ENCODE peak calls at places on chromosomes 2 and 18, in five cellular contexts. F is GM23248; O is CD8-positive, alpha-beta T cell; M is heart right ventricle; E is hepatocyte. T is an unnamed sample.

GRCh38 chr2:191020221-191020741 is 6.3 kb upstream of the STAT1 start:
- DNase-seq in O (peak; percentile 82), M (peak; percentile 93), E (peak; percentile 98), F (peak; percentile 98), T (peak; percentile 89)

GRCh38 chr2:70304501-70304900 is 2.6 kb upstream of the FAM136A start:
- DNase-seq in O (no peak), F (no peak), M (no peak), E (no peak), T (no peak)

GRCh38 chr2:160210599-160211138 is 10.6 kb upstream of the ITGB6 start:
- DNase-seq in O (peak; percentile 39), F (peak; percentile 58), M (peak; percentile 22), E (peak; percentile 76), T (peak; percentile 25)

GRCh38 chr2:112626604-112627059 is 19.1 kb upstream of the SLC20A1 start:
- DNase-seq in O (peak; percentile 36), E (peak; percentile 65), M (peak; percentile 54), F (peak; percentile 82), T (peak; percentile 45)

GRCh38 chr18:54949588-54949987 is 9.7 kb downstream of the CCDC68 start:
- DNase-seq in E (no peak), O (no peak), M (no peak), F (no peak), T (no peak)

GRCh38 chr2:100976634-100977391 is 25.3 kb upstream of the RPL31 start:
- DNase-seq in M (no peak), F (no peak), E (peak; percentile 55), O (no peak), T (no peak)

GRCh38 chr18:5417342-5417741 is 121.8 kb upstream of the ZBTB14 start:
- DNase-seq in O (no peak), M (peak; percentile 44), E (peak; percentile 50), F (peak; percentile 24), T (no peak)

GRCh38 chr18:48860276-48861180 is 90.2 kb downstream of the SMAD7 start:
- DNase-seq in M (no peak), E (no peak), F (no peak), O (no peak), T (no peak)

GRCh38 chr2:197092431-197092830 is 165.9 kb upstream of the PGAP1 start:
- DNase-seq in E (peak; percentile 45), M (peak; percentile 23), O (no peak), F (peak; percentile 77), T (no peak)

GRCh38 chr2:240648155-240648649 is 22.9 kb downstream of the GPR35 start:
- DNase-seq in F (no peak), O (no peak), E (no peak), M (no peak), T (no peak)

GRCh38 chr2:115303-115702 is 69.0 kb upstream of the FAM110C start:
- DNase-seq in O (no peak), M (no peak), E (peak; percentile 23), F (no peak), T (no peak)

GRCh38 chr2:191565647-191566198 is 112.2 kb upstream of the NABP1 start:
- DNase-seq in O (no peak), F (no peak), E (peak; percentile 40), M (no peak), T (no peak)

GRCh38 chr2:7356909-7357584 is 439.8 kb downstream of the RNF144A start:
- DNase-seq in M (no peak), F (no peak), O (no peak), E (peak; percentile 65), T (no peak)

GRCh38 chr2:74004212-74005182 is 19.8 kb downstream of the TET3 start:
- DNase-seq in F (peak; percentile 22), M (no peak), E (no peak), O (no peak), T (no peak)

GRCh38 chr2:74008761-74009395 is 24.2 kb downstream of the TET3 start:
- DNase-seq in F (no peak), O (no peak), M (no peak), E (no peak), T (no peak)

GRCh38 chr2:74005786-74006185 is 21.1 kb downstream of the TET3 start:
- DNase-seq in F (peak; percentile 47), E (no peak), O (no peak), M (no peak), T (no peak)

GRCh38 chr2:74007120-74007519 is 22.4 kb downstream of the TET3 start:
- DNase-seq in E (no peak), F (peak; percentile 56), M (no peak), O (no peak), T (no peak)

GRCh38 chr2:74006424-74006823 is 21.7 kb downstream of the TET3 start:
- DNase-seq in M (peak; percentile 61), O (no peak), F (no peak), E (no peak), T (no peak)
- H3K9me3 ChIP-seq in M (no peaks in the 10 kb centered on the region), O (no peaks in the 10 kb centered on the region), F (no peaks in the 10 kb centered on the region), E (no peaks in the 10 kb centered on the region), T (no peaks in the 10 kb centered on the region)

DNA sequence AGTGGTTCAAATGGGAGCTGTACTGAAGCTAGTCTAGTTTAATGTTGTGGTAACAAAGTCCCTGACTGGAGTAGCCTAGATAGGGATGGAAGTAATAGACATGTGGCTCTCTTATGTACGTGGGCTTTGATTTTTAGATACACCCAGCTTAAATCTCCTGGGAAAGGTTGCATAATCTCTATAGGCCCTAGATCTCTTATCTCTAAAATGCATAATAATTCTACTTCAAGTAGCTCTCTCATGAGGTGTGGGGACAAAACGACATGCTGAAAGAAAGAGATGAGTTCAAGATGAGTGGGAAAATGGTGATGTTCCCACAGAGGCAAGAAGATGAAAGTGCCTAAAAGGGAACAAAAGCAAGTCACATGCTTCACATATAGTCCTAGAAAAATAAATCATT is 148.5 kb upstream of the ITGA4 start:
- DNase-seq in F (no peak), O (no peak), E (no peak), M (no peak), T (no peak)
- H3K4me1 ChIP-seq in F (peaks cover 9% of the 10 kb centered on the region), O (peaks cover 89% of the 10 kb centered on the region), E (no peaks in the 10 kb centered on the region), M (no peaks in the 10 kb centered on the region), T (peaks cover 37% of the 10 kb centered on the region)

DNA sequence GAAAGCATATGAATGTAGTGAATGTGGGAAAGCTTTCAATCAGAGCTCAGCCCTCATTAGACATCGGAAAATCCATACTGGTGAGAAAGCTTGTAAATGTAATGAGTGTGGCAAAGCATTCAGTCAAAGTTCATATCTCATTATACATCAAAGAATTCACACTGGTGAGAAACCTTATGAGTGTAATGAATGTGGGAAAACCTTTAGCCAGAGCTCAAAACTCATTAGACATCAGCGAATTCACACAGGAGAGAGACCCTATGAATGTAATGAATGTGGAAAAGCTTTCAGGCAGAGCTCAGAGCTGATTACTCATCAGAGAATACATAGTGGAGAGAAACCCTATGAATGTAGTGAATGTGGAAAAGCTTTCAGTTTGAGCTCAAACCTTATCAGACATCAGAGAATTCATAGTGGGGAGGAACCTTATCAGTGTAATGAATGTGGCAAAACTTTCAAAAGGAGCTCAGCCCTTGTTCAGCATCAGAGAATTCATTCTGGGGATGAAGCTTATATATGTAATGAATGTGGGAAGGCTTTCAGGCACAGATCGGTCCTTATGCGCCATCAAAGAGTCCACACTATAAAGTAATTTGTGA is 5.0 kb downstream of the ZNF397 start:
- DNase-seq in F (no peak), E (no peak), M (no peak), O (no peak), T (no peak)
- H3K9me3 ChIP-seq in F (peaks cover 7% of the 10 kb centered on the region), E (no peaks in the 10 kb centered on the region), M (no peaks in the 10 kb centered on the region), O (no peaks in the 10 kb centered on the region), T (no peaks in the 10 kb centered on the region)

GRCh38 chr18:58015045-58015444 is 29.0 kb upstream of the NEDD4L start:
- DNase-seq in M (no peak), O (no peak), F (no peak), E (no peak), T (no peak)
- H3K4me1 ChIP-seq in M (no peaks in the 10 kb centered on the region), O (no peaks in the 10 kb centered on the region), F (peaks cover 15% of the 10 kb centered on the region), E (peaks cover 23% of the 10 kb centered on the region), T (no peaks in the 10 kb centered on the region)

GRCh38 chr2:164972216-164972615 is 16.9 kb upstream of the SLC38A11 start:
- DNase-seq in E (no peak), O (no peak), M (no peak), F (no peak), T (no peak)

GRCh38 chr2:164974221-164974620 is 18.9 kb upstream of the SLC38A11 start:
- DNase-seq in F (no peak), E (no peak), O (no peak), M (no peak), T (no peak)

GRCh38 chr2:164967349-164967748 is 12.0 kb upstream of the SLC38A11 start:
- DNase-seq in M (no peak), F (no peak), E (no peak), O (no peak), T (no peak)

GRCh38 chr2:164967781-164968228 is 12.5 kb upstream of the SLC38A11 start:
- DNase-seq in M (no peak), F (peak; percentile 79), O (no peak), E (peak; percentile 64), T (no peak)

GRCh38 chr2:164969909-164970690 is 14.8 kb upstream of the SLC38A11 start:
- DNase-seq in M (no peak), F (no peak), E (no peak), O (no peak), T (no peak)
- H3K9me3 ChIP-seq in M (no peaks in the 10 kb centered on the region), F (no peaks in the 10 kb centered on the region), E (no peaks in the 10 kb centered on the region), O (no peaks in the 10 kb centered on the region), T (no peaks in the 10 kb centered on the region)

DNA sequence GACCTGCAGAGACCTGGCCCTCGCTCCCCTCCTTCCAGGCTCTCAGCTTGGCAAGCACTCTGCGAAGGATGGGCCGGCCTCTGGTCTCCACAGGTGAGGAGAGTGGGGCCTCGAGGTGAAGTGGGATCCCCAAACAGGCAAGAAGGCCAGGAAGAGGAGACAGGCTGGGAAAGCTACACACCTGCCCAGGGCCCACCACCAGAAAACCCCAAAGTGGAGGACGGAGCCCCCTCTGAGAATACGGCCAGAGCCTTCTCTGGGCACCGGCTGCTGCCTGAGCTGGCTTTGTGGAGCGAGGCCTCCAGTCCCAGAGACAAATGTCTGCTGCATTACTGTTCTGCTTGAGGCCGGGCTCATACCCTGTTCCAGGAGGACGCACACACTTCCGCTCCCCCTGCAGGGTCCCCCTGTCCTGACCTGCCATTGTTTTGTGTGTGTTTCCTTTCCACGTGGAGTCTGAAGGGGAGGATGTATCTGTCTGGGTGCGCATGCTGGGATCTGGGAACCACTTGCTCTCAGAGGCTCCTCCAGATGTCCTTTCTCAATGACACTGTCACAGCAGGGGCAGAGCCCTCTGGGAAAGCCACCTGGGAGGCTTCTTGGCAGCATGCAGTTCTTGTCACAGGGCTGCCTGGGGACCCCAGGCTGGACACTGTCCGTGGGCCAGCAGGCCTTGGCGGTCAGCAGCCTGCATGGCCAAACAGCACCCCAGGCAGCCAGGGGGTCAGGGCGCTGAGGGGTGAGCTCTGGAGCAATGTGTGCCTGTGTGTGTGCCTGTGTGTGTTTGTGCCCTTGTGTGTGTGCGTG is 20.8 kb downstream of the KCNF1 start:
- DNase-seq in M (no peak), E (no peak), F (no peak), O (no peak), T (no peak)
- H3K4me1 ChIP-seq in M (peaks cover 5% of the 10 kb centered on the region), E (peaks cover 20% of the 10 kb centered on the region), F (peaks cover 45% of the 10 kb centered on the region), O (no peaks in the 10 kb centered on the region), T (no peaks in the 10 kb centered on the region)

GRCh38 chr2:19496646-19497045 is 138.2 kb upstream of the OSR1 start:
- DNase-seq in O (no peak), M (no peak), F (no peak), E (no peak), T (no peak)
- H3K9me3 ChIP-seq in O (no peaks in the 10 kb centered on the region), M (no peaks in the 10 kb centered on the region), F (no peaks in the 10 kb centered on the region), E (no peaks in the 10 kb centered on the region), T (no peaks in the 10 kb centered on the region)

T was measured in effector memory CD4-positive, alpha-beta T cell.